ENCODE peak calls at places on chromosome 9, in five cellular contexts. One of them, this sample, is unnamed.

GRCh38 chr9:113468716-113469448 is 5.4 kb downstream of the RGS3 start:
- DNase-seq in left cardiac atrium: peak
- DNase-seq in stimulated activated CD8-positive, alpha-beta memory T cell treated with anti-CD3 and anti-CD28 coated beads, Interleukin-15, amount 100 ng/mL, for 4 hours: no peak
- DNase-seq in progenitor cell of endocrine pancreas: no peak
- DNase-seq in HT-29: no peak
- DNase-seq in this sample: no peak

GRCh38 chr9:110635589-110635988 is 33.0 kb upstream of the MUSK start:
- DNase-seq in left cardiac atrium: no peak
- DNase-seq in stimulated activated CD8-positive, alpha-beta memory T cell treated with anti-CD3 and anti-CD28 coated beads, Interleukin-15, amount 100 ng/mL, for 4 hours: no peak
- DNase-seq in progenitor cell of endocrine pancreas: no peak
- DNase-seq in HT-29: no peak
- DNase-seq in this sample: no peak

GRCh38 chr9:107847977-107848376 is 358.4 kb upstream of the KLF4 start:
- DNase-seq in left cardiac atrium: no peak
- DNase-seq in stimulated activated CD8-positive, alpha-beta memory T cell treated with anti-CD3 and anti-CD28 coated beads, Interleukin-15, amount 100 ng/mL, for 4 hours: no peak
- DNase-seq in progenitor cell of endocrine pancreas: no peak
- DNase-seq in HT-29: no peak
- DNase-seq in this sample: no peak

GRCh38 chr9:87610200-87611155 is 112.8 kb downstream of the DAPK1 start:
- DNase-seq in left cardiac atrium: no peak
- DNase-seq in stimulated activated CD8-positive, alpha-beta memory T cell treated with anti-CD3 and anti-CD28 coated beads, Interleukin-15, amount 100 ng/mL, for 4 hours: no peak
- DNase-seq in progenitor cell of endocrine pancreas: no peak
- DNase-seq in HT-29: no peak
- DNase-seq in this sample: no peak

GRCh38 chr9:88577256-88577655 is 42.3 kb downstream of the NXNL2 start:
- DNase-seq in left cardiac atrium: no peak
- DNase-seq in stimulated activated CD8-positive, alpha-beta memory T cell treated with anti-CD3 and anti-CD28 coated beads, Interleukin-15, amount 100 ng/mL, for 4 hours: no peak
- DNase-seq in progenitor cell of endocrine pancreas: no peak
- DNase-seq in HT-29: no peak
- DNase-seq in this sample: no peak

GRCh38 chr9:129550199-129550839 is 70.6 kb downstream of the C9orf50 start:
- DNase-seq in left cardiac atrium: peak
- DNase-seq in stimulated activated CD8-positive, alpha-beta memory T cell treated with anti-CD3 and anti-CD28 coated beads, Interleukin-15, amount 100 ng/mL, for 4 hours: no peak
- DNase-seq in progenitor cell of endocrine pancreas: peak
- DNase-seq in HT-29: peak
- DNase-seq in this sample: no peak

GRCh38 chr9:134317431-134318414 is 8.5 kb upstream of the RXRA start:
- DNase-seq in left cardiac atrium: peak
- DNase-seq in stimulated activated CD8-positive, alpha-beta memory T cell treated with anti-CD3 and anti-CD28 coated beads, Interleukin-15, amount 100 ng/mL, for 4 hours: no peak
- DNase-seq in progenitor cell of endocrine pancreas: no peak
- DNase-seq in HT-29: no peak
- DNase-seq in this sample: no peak

GRCh38 chr9:89522261-89522978 is 24.5 kb upstream of the SEMA4D start:
- DNase-seq in left cardiac atrium: no peak
- DNase-seq in stimulated activated CD8-positive, alpha-beta memory T cell treated with anti-CD3 and anti-CD28 coated beads, Interleukin-15, amount 100 ng/mL, for 4 hours: no peak
- DNase-seq in progenitor cell of endocrine pancreas: no peak
- DNase-seq in HT-29: peak
- DNase-seq in this sample: peak

GRCh38 chr9:117917873-117918272 is 213.7 kb downstream of the TLR4 start:
- DNase-seq in left cardiac atrium: no peak
- DNase-seq in stimulated activated CD8-positive, alpha-beta memory T cell treated with anti-CD3 and anti-CD28 coated beads, Interleukin-15, amount 100 ng/mL, for 4 hours: no peak
- DNase-seq in progenitor cell of endocrine pancreas: no peak
- DNase-seq in HT-29: no peak
- DNase-seq in this sample: no peak

GRCh38 chr9:95028855-95029219 is 288.7 kb downstream of the FANCC start:
- DNase-seq in left cardiac atrium: no peak
- DNase-seq in stimulated activated CD8-positive, alpha-beta memory T cell treated with anti-CD3 and anti-CD28 coated beads, Interleukin-15, amount 100 ng/mL, for 4 hours: no peak
- DNase-seq in progenitor cell of endocrine pancreas: no peak
- DNase-seq in HT-29: no peak
- DNase-seq in this sample: no peak

GRCh38 chr9:113558632-113559502 is 95.3 kb downstream of the RGS3 start:
- DNase-seq in left cardiac atrium: peak
- DNase-seq in stimulated activated CD8-positive, alpha-beta memory T cell treated with anti-CD3 and anti-CD28 coated beads, Interleukin-15, amount 100 ng/mL, for 4 hours: no peak
- DNase-seq in progenitor cell of endocrine pancreas: no peak
- DNase-seq in HT-29: no peak
- DNase-seq in this sample: no peak

GRCh38 chr9:79127661-79128060 is 444.1 kb upstream of the TLE4 start:
- DNase-seq in left cardiac atrium: no peak
- DNase-seq in stimulated activated CD8-positive, alpha-beta memory T cell treated with anti-CD3 and anti-CD28 coated beads, Interleukin-15, amount 100 ng/mL, for 4 hours: no peak
- DNase-seq in progenitor cell of endocrine pancreas: no peak
- DNase-seq in HT-29: no peak
- DNase-seq in this sample: no peak

GRCh38 chr9:115373000-115373709 is 255.2 kb upstream of the TNC start:
- DNase-seq in left cardiac atrium: no peak
- DNase-seq in stimulated activated CD8-positive, alpha-beta memory T cell treated with anti-CD3 and anti-CD28 coated beads, Interleukin-15, amount 100 ng/mL, for 4 hours: no peak
- DNase-seq in progenitor cell of endocrine pancreas: no peak
- DNase-seq in HT-29: peak
- DNase-seq in this sample: no peak